ENCODE peak calls at places on chromosomes 3 and 15, in five cellular contexts. One of them, this sample, is unnamed.
A peak's percentile ranks its signal among the peaks of the same experiment; 100 is the strongest.

GRCh38 chr3:187963003-187963676 is 190.8 kb upstream of the LPP start:
- DNase-seq in mesenchymal stem cell: no peak
- DNase-seq in trophoblast cell: no peak
- DNase-seq in H1: no peak
- DNase-seq in neuronal stem cell: no peak
- DNase-seq in this sample: no peak

GRCh38 chr3:27607370-27607769 is 114.8 kb downstream of the EOMES start:
- DNase-seq in mesenchymal stem cell: no peak
- DNase-seq in trophoblast cell: no peak
- DNase-seq in H1: no peak
- DNase-seq in neuronal stem cell: no peak
- DNase-seq in this sample: no peak

GRCh38 chr15:64193971-64194370 is 31.1 kb upstream of the PPIB start:
- DNase-seq in H1: no peak
- DNase-seq in trophoblast cell: no peak
- DNase-seq in mesenchymal stem cell: no peak
- DNase-seq in neuronal stem cell: no peak
- DNase-seq in this sample: no peak

GRCh38 chr15:96070636-96071035 is 259.9 kb upstream of the NR2F2 start:
- DNase-seq in neuronal stem cell: no peak
- DNase-seq in trophoblast cell: no peak
- DNase-seq in mesenchymal stem cell: no peak
- DNase-seq in H1: no peak
- DNase-seq in this sample: no peak

GRCh38 chr3:67016522-67017080 is 18.5 kb downstream of the KBTBD8 start:
- DNase-seq in neuronal stem cell: no peak
- DNase-seq in mesenchymal stem cell: no peak
- DNase-seq in trophoblast cell: no peak
- DNase-seq in H1: no peak
- DNase-seq in this sample: no peak

GRCh38 chr3:64667138-64667537 is 20.7 kb downstream of the ADAMTS9 start:
- DNase-seq in mesenchymal stem cell: peak; percentile 52
- DNase-seq in neuronal stem cell: no peak
- DNase-seq in H1: no peak
- DNase-seq in trophoblast cell: no peak
- DNase-seq in this sample: no peak

GRCh38 chr3:139561428-139561827 is 21.9 kb upstream of the RBP1 start:
- DNase-seq in neuronal stem cell: no peak
- DNase-seq in H1: no peak
- DNase-seq in trophoblast cell: no peak
- DNase-seq in mesenchymal stem cell: no peak
- DNase-seq in this sample: no peak

GRCh38 chr15:41284425-41285177 is 47.8 kb downstream of the OIP5 start:
- DNase-seq in neuronal stem cell: peak; percentile 4
- DNase-seq in trophoblast cell: no peak
- DNase-seq in H1: no peak
- DNase-seq in mesenchymal stem cell: peak; percentile 33
- DNase-seq in this sample: no peak

GRCh38 chr3:155704771-155705559 is 39.9 kb downstream of the PLCH1 start:
- DNase-seq in mesenchymal stem cell: no peak
- DNase-seq in H1: no peak
- DNase-seq in trophoblast cell: no peak
- DNase-seq in neuronal stem cell: peak; percentile 43
- DNase-seq in this sample: no peak

GRCh38 chr15:69394556-69395282 is 19.4 kb upstream of the KIF23 start:
- DNase-seq in trophoblast cell: peak; percentile 60
- DNase-seq in mesenchymal stem cell: peak; percentile 75
- DNase-seq in H1: peak; percentile 100
- DNase-seq in neuronal stem cell: peak; percentile 77
- DNase-seq in this sample: peak; percentile 91

GRCh38 chr3:126491221-126492013 is 15.7 kb upstream of the ZXDC start:
- DNase-seq in trophoblast cell: no peak
- DNase-seq in H1: no peak
- DNase-seq in mesenchymal stem cell: no peak
- DNase-seq in neuronal stem cell: no peak
- DNase-seq in this sample: no peak

GRCh38 chr3:145882416-145882815 is 278.6 kb downstream of the PLOD2 start:
- DNase-seq in mesenchymal stem cell: no peak
- DNase-seq in H1: no peak
- DNase-seq in neuronal stem cell: no peak
- DNase-seq in trophoblast cell: no peak
- DNase-seq in this sample: no peak

GRCh38 chr15:70998319-70998718 is 105.7 kb downstream of the LRRC49 start:
- DNase-seq in H1: no peak
- DNase-seq in mesenchymal stem cell: no peak
- DNase-seq in trophoblast cell: no peak
- DNase-seq in neuronal stem cell: no peak
- DNase-seq in this sample: no peak

GRCh38 chr15:92846716-92847115 is 53.4 kb upstream of the CHD2 start:
- DNase-seq in trophoblast cell: no peak
- DNase-seq in H1: no peak
- DNase-seq in mesenchymal stem cell: peak; percentile 36
- DNase-seq in neuronal stem cell: no peak
- DNase-seq in this sample: no peak

GRCh38 chr3:138089091-138089490 is 26.3 kb downstream of the DZIP1L start:
- DNase-seq in neuronal stem cell: no peak
- DNase-seq in H1: no peak
- DNase-seq in trophoblast cell: peak; percentile 77
- DNase-seq in mesenchymal stem cell: no peak
- DNase-seq in this sample: no peak

GRCh38 chr3:32360514-32360869 is 31.2 kb upstream of the CMTM7 start:
- DNase-seq in neuronal stem cell: no peak
- DNase-seq in mesenchymal stem cell: no peak
- DNase-seq in H1: no peak
- DNase-seq in trophoblast cell: no peak
- DNase-seq in this sample: no peak

GRCh38 chr3:132180337-132180791 is 136.8 kb upstream of the ACP3 start:
- DNase-seq in H1: peak; percentile 47
- DNase-seq in trophoblast cell: no peak
- DNase-seq in neuronal stem cell: peak; percentile 58
- DNase-seq in mesenchymal stem cell: peak; percentile 53
- DNase-seq in this sample: peak; percentile 39

GRCh38 chr15:72098076-72098475 is 19.9 kb downstream of the MYO9A start:
- DNase-seq in mesenchymal stem cell: no peak
- DNase-seq in H1: no peak
- DNase-seq in neuronal stem cell: no peak
- DNase-seq in trophoblast cell: no peak
- DNase-seq in this sample: no peak

GRCh38 chr15:73818308-73818985 is 54.9 kb upstream of the TBC1D21 start:
- DNase-seq in trophoblast cell: no peak
- DNase-seq in mesenchymal stem cell: no peak
- DNase-seq in neuronal stem cell: no peak
- DNase-seq in H1: no peak
- DNase-seq in this sample: no peak

GRCh38 chr15:38068600-38068999 is 134.2 kb downstream of the TMCO5A start:
- DNase-seq in neuronal stem cell: no peak
- DNase-seq in mesenchymal stem cell: peak; percentile 33
- DNase-seq in H1: no peak
- DNase-seq in trophoblast cell: no peak
- DNase-seq in this sample: no peak

GRCh38 chr3:188510366-188510765 is 356.4 kb downstream of the LPP start:
- DNase-seq in H1: no peak
- DNase-seq in mesenchymal stem cell: peak; percentile 77
- DNase-seq in neuronal stem cell: no peak
- DNase-seq in trophoblast cell: no peak
- DNase-seq in this sample: no peak

GRCh38 chr3:32313723-32314473 is 75.4 kb downstream of the CMTM8 start:
- DNase-seq in neuronal stem cell: no peak
- DNase-seq in mesenchymal stem cell: peak; percentile 27
- DNase-seq in trophoblast cell: no peak
- DNase-seq in H1: no peak
- DNase-seq in this sample: no peak

GRCh38 chr3:58242340-58242739 is 4.7 kb downstream of the ABHD6 start:
- DNase-seq in H1: no peak
- DNase-seq in trophoblast cell: no peak
- DNase-seq in mesenchymal stem cell: no peak
- DNase-seq in neuronal stem cell: no peak
- DNase-seq in this sample: no peak

GRCh38 chr3:37779289-37780152 is 82.2 kb upstream of the CTDSPL start:
- DNase-seq in neuronal stem cell: peak; percentile 67
- DNase-seq in H1: no peak
- DNase-seq in mesenchymal stem cell: peak; percentile 81
- DNase-seq in trophoblast cell: peak; percentile 31
- DNase-seq in this sample: no peak

GRCh38 chr3:13612829-13613228 is 63.9 kb downstream of the FBLN2 start:
- DNase-seq in neuronal stem cell: no peak
- DNase-seq in trophoblast cell: no peak
- DNase-seq in mesenchymal stem cell: peak; percentile 37
- DNase-seq in H1: no peak
- DNase-seq in this sample: no peak

GRCh38 chr3:152304160-152304559 is 35.4 kb downstream of the MBNL1 start:
- DNase-seq in trophoblast cell: no peak
- DNase-seq in H1: no peak
- DNase-seq in mesenchymal stem cell: no peak
- DNase-seq in neuronal stem cell: no peak
- DNase-seq in this sample: no peak

DNA sequence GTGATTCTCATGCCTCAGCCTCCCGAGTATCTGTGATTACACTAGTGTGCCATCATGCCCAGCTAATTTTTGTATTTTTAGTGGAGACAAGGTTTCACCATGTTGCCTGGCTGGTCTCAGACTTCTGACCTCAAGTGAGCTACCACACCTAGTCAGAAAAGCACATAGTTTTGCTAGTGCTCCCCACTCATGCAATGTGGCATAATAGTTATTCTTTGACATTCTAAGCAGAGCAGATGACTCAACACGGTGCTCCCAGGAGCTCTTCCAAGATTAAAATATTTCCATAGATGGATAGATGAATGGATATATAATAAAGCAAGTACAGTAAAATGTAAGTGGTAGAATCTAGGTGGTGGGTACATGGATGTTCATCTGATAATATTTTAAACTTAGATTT is 53.1 kb upstream of the GK5 start:
- DNase-seq in trophoblast cell: no peak
- DNase-seq in mesenchymal stem cell: no peak
- DNase-seq in H1: no peak
- DNase-seq in neuronal stem cell: no peak
- DNase-seq in this sample: no peak
- H2BK12ac ChIP-seq in trophoblast cell: no peak overlapping the region
- H2BK12ac ChIP-seq in mesenchymal stem cell: no peak overlapping the region
- H2BK12ac ChIP-seq in H1: no peak overlapping the region
- H2BK12ac ChIP-seq in neuronal stem cell: no peak overlapping the region
- H2BK12ac ChIP-seq in this sample: no peak overlapping the region

DNA sequence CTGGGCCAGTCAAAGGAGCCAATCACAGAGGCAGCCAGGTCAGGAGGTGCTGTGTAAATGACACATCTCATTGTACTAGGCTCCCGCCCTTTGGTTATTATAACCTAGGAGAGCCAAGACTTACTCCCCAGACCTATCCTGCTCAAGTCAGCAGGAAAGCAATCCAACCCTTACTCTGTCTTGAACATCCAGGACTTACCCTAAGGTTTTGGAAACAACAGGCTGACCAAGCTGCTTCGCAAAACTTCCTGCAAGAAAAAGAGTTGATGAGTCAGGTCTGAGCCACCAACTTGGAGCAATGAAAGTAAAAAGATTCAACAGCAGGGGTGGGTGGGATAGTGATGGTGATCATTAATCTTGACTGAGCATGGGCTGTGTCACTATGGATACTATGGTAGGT is 144.4 kb downstream of the MYLK start:
- DNase-seq in neuronal stem cell: no peak
- DNase-seq in H1: no peak
- DNase-seq in trophoblast cell: no peak
- DNase-seq in mesenchymal stem cell: peak; percentile 80
- DNase-seq in this sample: no peak
- H4K8ac ChIP-seq in neuronal stem cell: no peak overlapping the region
- H4K8ac ChIP-seq in H1: no peak overlapping the region
- H4K8ac ChIP-seq in trophoblast cell: no peak overlapping the region
- H4K8ac ChIP-seq in mesenchymal stem cell: peak overlapping the region; percentile 35
- H4K8ac ChIP-seq in this sample: no peak overlapping the region

DNA sequence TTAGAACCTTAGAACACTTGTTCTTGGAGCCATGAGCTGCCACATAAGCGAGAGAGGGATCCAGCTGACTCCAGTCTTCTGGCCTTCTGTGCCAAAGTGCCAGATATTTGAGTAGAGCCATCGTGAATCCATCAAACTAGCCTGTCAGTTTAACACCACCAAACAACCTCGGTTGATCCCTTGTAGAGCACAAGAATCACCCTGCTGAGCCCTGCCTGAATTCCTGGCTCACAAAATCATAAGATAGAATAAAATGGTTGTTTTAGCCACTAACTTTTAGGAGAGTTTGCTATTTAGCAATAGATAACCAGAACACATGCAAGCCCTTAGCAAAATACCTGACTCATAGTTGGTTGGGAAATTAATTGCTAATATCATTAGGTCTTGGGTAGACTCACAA is 407.6 kb upstream of the PROK2 start:
- DNase-seq in mesenchymal stem cell: no peak
- DNase-seq in neuronal stem cell: no peak
- DNase-seq in H1: no peak
- DNase-seq in trophoblast cell: no peak
- DNase-seq in this sample: no peak
- H2BK12ac ChIP-seq in mesenchymal stem cell: no peak overlapping the region
- H2BK12ac ChIP-seq in neuronal stem cell: no peak overlapping the region
- H2BK12ac ChIP-seq in H1: no peak overlapping the region
- H2BK12ac ChIP-seq in trophoblast cell: no peak overlapping the region
- H2BK12ac ChIP-seq in this sample: no peak overlapping the region

DNA sequence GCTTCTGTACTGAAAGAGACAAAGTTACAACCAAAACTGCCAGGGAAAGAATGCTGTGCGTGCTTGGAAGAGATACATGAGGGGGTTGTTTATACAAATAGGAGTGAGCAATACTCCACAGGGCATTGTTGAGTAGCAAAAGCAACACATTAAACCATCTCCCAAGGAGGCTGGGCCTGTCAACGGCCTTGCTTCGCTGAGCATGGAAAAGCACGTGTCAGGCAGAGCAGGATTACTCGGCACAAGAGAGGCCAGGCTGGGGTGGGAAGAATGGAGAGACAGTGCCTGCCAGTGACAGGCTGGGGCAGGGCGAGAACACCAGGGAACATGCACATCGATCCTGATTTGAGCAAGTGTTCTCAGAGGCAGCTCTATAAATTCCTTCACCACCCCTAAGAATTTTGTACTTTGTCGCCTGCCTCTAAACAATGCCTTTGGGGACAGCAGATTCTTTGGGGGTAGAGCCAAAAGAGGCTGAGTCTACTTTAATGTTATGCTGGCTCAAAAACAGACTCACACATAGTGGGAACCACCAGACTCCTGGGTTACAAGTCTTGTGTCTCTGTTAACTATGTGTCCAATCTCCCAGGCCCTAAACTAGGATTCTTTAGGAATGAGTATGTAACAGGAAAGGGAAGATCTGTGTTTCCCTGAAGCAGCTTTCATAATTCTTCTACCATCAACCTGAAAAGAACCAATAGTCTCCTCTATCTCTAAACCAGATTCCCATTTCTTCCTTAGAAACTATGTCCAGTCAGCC is 67.2 kb downstream of the LIPC start:
- DNase-seq in H1: no peak
- DNase-seq in mesenchymal stem cell: peak; percentile 99
- DNase-seq in neuronal stem cell: no peak
- DNase-seq in trophoblast cell: peak; percentile 46
- DNase-seq in this sample: no peak
- H4K8ac ChIP-seq in H1: no peak overlapping the region
- H4K8ac ChIP-seq in mesenchymal stem cell: peak overlapping the region; percentile 55
- H4K8ac ChIP-seq in neuronal stem cell: no peak overlapping the region
- H4K8ac ChIP-seq in trophoblast cell: peak overlapping the region; percentile 25
- H4K8ac ChIP-seq in this sample: no peak overlapping the region

GRCh38 chr3:4211610-4212009 is 91.6 kb upstream of the SETMAR start:
- DNase-seq in trophoblast cell: no peak
- DNase-seq in H1: no peak
- DNase-seq in neuronal stem cell: no peak
- DNase-seq in mesenchymal stem cell: no peak
- DNase-seq in this sample: no peak
- H2BK12ac ChIP-seq in trophoblast cell: no peak overlapping the region
- H2BK12ac ChIP-seq in H1: no peak overlapping the region
- H2BK12ac ChIP-seq in neuronal stem cell: no peak overlapping the region
- H2BK12ac ChIP-seq in mesenchymal stem cell: no peak overlapping the region
- H2BK12ac ChIP-seq in this sample: no peak overlapping the region

This sample was measured in H9.